ENCODE peak calls at places on chromosomes 3 and 15, in four cellular contexts. Y is A549, N is K562, T is HepG2. S is an unnamed sample.

GRCh38 chr15:32956006-32956405 is 238.2 kb downstream of the GREM1 start:
- DNase-seq in Y (peak; percentile 77), N (peak; percentile 11), T (peak; percentile 25), S (no peak)

GRCh38 chr3:195185574-195185973 is 85.4 kb downstream of the XXYLT1 start:
- DNase-seq in Y (no peak), N (no peak), T (no peak), S (no peak)

GRCh38 chr3:134567605-134568004 is 81.7 kb downstream of the CEP63 start:
- DNase-seq in Y (no peak), N (no peak), T (no peak), S (no peak)

GRCh38 chr15:77607894-77608261 is 24.8 kb downstream of the LINGO1 start:
- DNase-seq in Y (no peak), N (no peak), T (no peak), S (no peak)

GRCh38 chr3:127915937-127916480 is 977 bp downstream of the KBTBD12 start:
- DNase-seq in Y (no peak), N (no peak), T (no peak), S (no peak)

GRCh38 chr3:183500349-183500748 is 55.2 kb downstream of the KLHL6 start:
- DNase-seq in Y (no peak), N (no peak), T (no peak), S (no peak)

GRCh38 chr3:189724366-189724765 is 93.2 kb downstream of the TP63 start:
- DNase-seq in Y (no peak), N (no peak), T (no peak), S (no peak)

GRCh38 chr3:46186856-46187700 is 21.0 kb downstream of the CCR1 start:
- DNase-seq in Y (no peak), N (no peak), T (no peak), S (no peak)

GRCh38 chr3:9553021-9553948 is at the start of gene LHFPL4:
- DNase-seq in Y (no peak), N (peak; percentile 37), T (no peak), S (no peak)

GRCh38 chr15:25619761-25620160 is 180.9 kb upstream of the UBE3A start:
- DNase-seq in Y (no peak), N (no peak), T (no peak), S (no peak)

GRCh38 chr15:62464705-62465104 is 299.6 kb upstream of the C2CD4B start:
- DNase-seq in Y (no peak), N (no peak), T (no peak), S (no peak)

GRCh38 chr15:67091073-67091965 is 25.9 kb downstream of the SMAD3 start:
- DNase-seq in Y (peak; percentile 89), N (peak; percentile 86), T (no peak), S (no peak)

GRCh38 chr3:195815169-195815771 is 3.5 kb upstream of the MUC4 start:
- DNase-seq in Y (peak; percentile 52), N (peak; percentile 73), T (peak; percentile 12), S (no peak)

GRCh38 chr3:111915905-111916304 is 56.8 kb downstream of the PHLDB2 start:
- DNase-seq in Y (no peak), N (no peak), T (no peak), S (no peak)

GRCh38 chr3:73192036-73192738 is 130.7 kb downstream of the EBLN2 start:
- DNase-seq in Y (peak; percentile 19), N (peak; percentile 19), T (peak; percentile 58), S (peak; percentile 29)

GRCh38 chr15:47405768-47406167 is 311.5 kb upstream of the SEMA6D start:
- DNase-seq in Y (no peak), N (no peak), T (no peak), S (no peak)
- TF ChIP-seq JUN in Y (no peak), N (no peak), T (no peak), S (no peak)

DNA sequence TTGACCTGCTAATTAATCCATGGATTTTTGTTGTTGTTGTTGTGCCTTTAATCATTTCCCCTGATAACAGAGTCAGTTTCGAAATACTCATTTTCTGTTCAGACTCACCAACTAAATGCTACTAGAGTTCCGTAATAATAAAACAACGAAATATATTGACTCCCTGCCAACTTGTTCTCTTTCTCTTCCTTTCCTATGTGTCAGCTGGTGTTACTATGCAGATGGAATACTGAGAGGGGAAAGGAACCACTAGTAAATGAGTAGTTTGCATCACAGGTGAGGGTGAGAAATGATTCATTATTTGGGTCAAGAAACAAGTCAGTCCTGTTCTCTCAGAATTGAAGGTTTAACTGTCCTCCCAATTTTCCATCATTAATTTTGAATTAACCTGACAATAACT is 1027.3 kb downstream of the TUSC7 start:
- DNase-seq in Y (no peak), N (no peak), T (no peak), S (no peak)
- TF ChIP-seq RAD21 in Y (no peak), N (no peak), T (no peak), S (no peak)

GRCh38 chr3:186953011-186953487 is 22.7 kb downstream of the ST6GAL1 start:
- DNase-seq in Y (no peak), N (no peak), T (no peak), S (no peak)
- TF ChIP-seq JUN in Y (no peak), N (no peak), T (no peak), S (no peak)

DNA sequence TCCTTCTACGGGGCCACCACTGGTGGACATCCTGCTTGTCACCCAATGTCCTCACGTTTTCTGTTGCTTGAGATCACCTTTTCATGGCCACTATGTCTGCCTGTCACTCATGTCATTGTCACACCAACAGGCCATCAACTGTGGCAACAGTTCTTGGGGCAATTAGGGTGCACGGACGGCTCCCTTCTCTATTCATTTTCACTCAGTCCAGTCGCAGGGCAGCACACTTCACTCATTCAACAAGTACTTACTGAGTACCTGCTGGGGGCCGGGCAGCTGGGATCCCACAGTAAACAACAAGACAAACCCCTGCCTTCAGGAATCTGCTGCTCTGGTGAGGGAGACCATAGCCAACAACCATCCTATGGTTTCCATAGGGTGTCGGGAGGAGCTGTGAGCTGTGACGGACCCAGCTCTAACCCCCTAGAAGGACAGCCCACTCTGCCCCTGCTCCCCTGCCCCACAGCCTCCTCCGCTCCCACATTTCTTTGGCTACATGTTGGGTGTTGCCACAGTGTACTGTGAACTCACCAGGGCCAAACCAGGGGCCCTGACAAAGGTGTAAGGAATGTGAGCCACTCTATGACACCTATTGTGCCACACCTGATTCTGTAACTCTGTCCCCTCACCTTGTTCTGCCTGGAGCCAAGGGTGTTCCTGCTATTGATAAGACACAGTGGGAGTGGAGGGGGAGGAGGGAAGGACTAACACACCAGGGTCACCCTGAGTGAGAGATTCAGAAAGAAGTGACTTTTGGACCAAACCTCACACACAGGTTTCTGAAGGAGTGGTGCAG is 1.9 kb downstream of the VILL start:
- DNase-seq in Y (no peak), N (peak; percentile 58), T (peak; percentile 48), S (no peak)
- TF ChIP-seq RAD21 in Y (no peak), N (no peak), T (no peak), S (no peak)